ENCODE peak calls at places on chromosomes 11 and 22, in ten cellular contexts. S is foreskin fibroblast; H is stomach; X is iris pigment epithelial cell; Y is glutamatergic neuron; W is stimulated activated CD8-positive, alpha-beta memory T cell treated with anti-CD3 and anti-CD28 coated beads, Interleukin-12 subunit alpha, Interleukin-12 subunit beta, amount 100 ng/mL, for 4 hours; L is fibroblast of lung; O is mucosa of descending colon; K is stimulated activated CD4-positive, alpha-beta T cell treated with anti-CD3 and anti-CD28 coated beads, Interleukin-2, amount 100 ng/mL, for 48 hours; F is T-helper 2 cell. B is an unnamed sample.

GRCh38 chr11:109480251-109480650 is 58.3 kb downstream of the C11orf87 start:
- DNase-seq in S (no peak), H (no peak), X (no peak), Y (no peak), W (no peak), L (no peak), O (no peak), K (no peak), F (no peak), B (no peak)

GRCh38 chr11:70677232-70677916 is 279.0 kb downstream of the CTTN start:
- DNase-seq in S (no peak), H (no peak), X (no peak), Y (no peak), W (no peak), L (no peak), O (peak), K (no peak), F (no peak), B (no peak)

GRCh38 chr11:117814204-117814765 is 10.3 kb downstream of the FXYD2 start:
- DNase-seq in S (no peak), H (no peak), X (no peak), Y (no peak), W (no peak), L (no peak), O (peak), K (no peak), F (no peak), B (no peak)

GRCh38 chr11:66842896-66843775 is at the start of gene RCE1:
- DNase-seq in S (peak), H (peak), X (peak), Y (peak), W (peak), L (peak), O (peak), K (peak), F (peak), B (peak)

GRCh38 chr11:109522116-109522755 is 100.2 kb downstream of the C11orf87 start:
- DNase-seq in S (no peak), H (no peak), X (no peak), Y (no peak), W (no peak), L (no peak), O (no peak), K (no peak), F (no peak), B (no peak)

GRCh38 chr22:47043835-47044721 is 281.6 kb downstream of the TBC1D22A start:
- DNase-seq in S (peak), H (peak), X (peak), Y (peak), W (no peak), L (peak), O (peak), K (no peak), F (peak), B (no peak)

GRCh38 chr11:88098289-88098688 is 77.0 kb downstream of the RAB38 start:
- DNase-seq in S (no peak), H (no peak), X (peak), Y (no peak), W (no peak), L (no peak), O (no peak), K (no peak), F (no peak), B (no peak)

GRCh38 chr22:28977481-28977971 is 84.1 kb downstream of the C22orf31 start:
- DNase-seq in S (no peak), H (peak), X (peak), Y (no peak), W (no peak), L (peak), O (no peak), K (no peak), F (no peak), B (no peak)

GRCh38 chr22:47237890-47238480 is 475.5 kb downstream of the TBC1D22A start:
- DNase-seq in S (no peak), H (no peak), X (no peak), Y (no peak), W (no peak), L (no peak), O (no peak), K (no peak), F (no peak), B (no peak)

GRCh38 chr11:21948876-21949275 is 244.0 kb upstream of the ANO5 start:
- DNase-seq in S (no peak), H (no peak), X (no peak), Y (no peak), W (no peak), L (no peak), O (no peak), K (no peak), F (no peak), B (no peak)

GRCh38 chr11:114395776-114396175 is 4.5 kb downstream of the C11orf71 start:
- DNase-seq in S (peak), H (no peak), X (no peak), Y (no peak), W (no peak), L (no peak), O (no peak), K (no peak), F (no peak), B (no peak)

GRCh38 chr22:22460635-22461034 is 47.9 kb downstream of the ZNF280B start:
- DNase-seq in S (peak), H (no peak), X (peak), Y (no peak), W (no peak), L (no peak), O (no peak), K (no peak), F (no peak), B (no peak)

GRCh38 chr22:21623402-21623970 is 6.3 kb downstream of the YDJC start:
- DNase-seq in S (no peak), H (no peak), X (no peak), Y (no peak), W (no peak), L (no peak), O (no peak), K (no peak), F (no peak), B (no peak)

GRCh38 chr11:75639752-75640151 is 29.1 kb downstream of the MAP6 start:
- DNase-seq in S (peak), H (peak), X (peak), Y (peak), W (no peak), L (peak), O (peak), K (no peak), F (no peak), B (no peak)

GRCh38 chr22:32323513-32324164 is 34.0 kb upstream of the RFPL3 start:
- DNase-seq in S (no peak), H (peak), X (no peak), Y (no peak), W (no peak), L (no peak), O (no peak), K (no peak), F (no peak), B (no peak)

GRCh38 chr11:450809-451451 is 851 bp downstream of the PTDSS2 start:
- DNase-seq in S (peak), H (peak), X (peak), Y (peak), W (peak), L (peak), O (peak), K (peak), F (peak), B (peak)